ENCODE peak calls at places on chromosome 13, in five cellular contexts. D is GM12878, T is A549, B is K562, P is HepG2. F is an unnamed sample. For H3K4me1, the result is how much of the 10 kb centered on the place peaks cover.

GRCh38 chr13:55783841-55784240 is 1356.9 kb upstream of the PRR20A start:
- DNase-seq in D (no peak), T (no peak), B (no peak), P (no peak), F (no peak)

GRCh38 chr13:27022571-27023311 is 148.9 kb downstream of the USP12 start:
- DNase-seq in D (no peak), T (peak), B (no peak), P (peak), F (no peak)

GRCh38 chr13:52879950-52880650 is 31.7 kb upstream of the PCDH8 start:
- DNase-seq in D (no peak), T (no peak), B (no peak), P (no peak), F (no peak)

GRCh38 chr13:39051157-39051556 is 12.9 kb downstream of the NHLRC3 start:
- DNase-seq in D (no peak), T (no peak), B (no peak), P (peak), F (peak)

GRCh38 chr13:92354583-92354982 is 872.0 kb upstream of the GPC6 start:
- DNase-seq in D (no peak), T (no peak), B (no peak), P (no peak), F (no peak)

GRCh38 chr13:36559388-36559787 is 114.4 kb upstream of the SERTM1 start:
- DNase-seq in D (no peak), T (no peak), B (no peak), P (no peak), F (no peak)

GRCh38 chr13:106503730-106504129 is 31.7 kb downstream of the EFNB2 start:
- DNase-seq in D (no peak), T (no peak), B (no peak), P (no peak), F (peak)

GRCh38 chr13:101673360-101674105 is 221.1 kb downstream of the ITGBL1 start:
- DNase-seq in D (no peak), T (no peak), B (no peak), P (no peak), F (no peak)

GRCh38 chr13:68851026-68851425 is 1256.6 kb upstream of the ATXN8OS start:
- DNase-seq in D (no peak), T (no peak), B (no peak), P (no peak), F (no peak)

GRCh38 chr13:92187378-92187989 is 789.1 kb downstream of the GPC5 start:
- DNase-seq in D (no peak), T (peak), B (peak), P (peak), F (peak)

GRCh38 chr13:109606404-109607028 is 179.9 kb downstream of the IRS2 start:
- DNase-seq in D (no peak), T (no peak), B (no peak), P (no peak), F (no peak)

GRCh38 chr13:38803566-38803965 is 116.7 kb downstream of the FREM2 start:
- DNase-seq in D (no peak), T (no peak), B (no peak), P (no peak), F (no peak)

GRCh38 chr13:77207943-77208342 is 119.0 kb downstream of the MYCBP2 start:
- DNase-seq in D (no peak), T (no peak), B (no peak), P (no peak), F (peak)

GRCh38 chr13:51733656-51734334 is 70.2 kb downstream of the DHRS12 start:
- DNase-seq in D (no peak), T (no peak), B (no peak), P (no peak), F (no peak)

GRCh38 chr13:71017607-71018006 is 849.4 kb downstream of the DACH1 start:
- DNase-seq in D (no peak), T (no peak), B (no peak), P (no peak), F (no peak)

GRCh38 chr13:35729926-35730627 is 253.6 kb upstream of the MAB21L1 start:
- DNase-seq in D (peak), T (no peak), B (no peak), P (no peak), F (no peak)

GRCh38 chr13:65965496-65965895 is 1264.6 kb downstream of the PCDH9 start:
- DNase-seq in D (no peak), T (no peak), B (no peak), P (no peak), F (no peak)

GRCh38 chr13:66391322-66391721 is 838.8 kb downstream of the PCDH9 start:
- DNase-seq in D (no peak), T (no peak), B (no peak), P (no peak), F (no peak)

GRCh38 chr13:107866007-107866665 is 349.2 kb downstream of the LIG4 start:
- DNase-seq in D (no peak), T (no peak), B (peak), P (no peak), F (peak)

GRCh38 chr13:37476874-37477273 is 121.7 kb downstream of the POSTN start:
- DNase-seq in D (no peak), T (no peak), B (no peak), P (no peak), F (no peak)

GRCh38 chr13:107590556-107590955 is 624.8 kb downstream of the LIG4 start:
- DNase-seq in D (no peak), T (no peak), B (no peak), P (no peak), F (no peak)

GRCh38 chr13:113554333-113554700 is 30.2 kb upstream of the TFDP1 start:
- DNase-seq in D (no peak), T (no peak), B (no peak), P (no peak), F (no peak)

GRCh38 chr13:46551410-46552301 is 1.3 kb upstream of the LRCH1 start:
- DNase-seq in D (no peak), T (peak), B (peak), P (peak), F (peak)

GRCh38 chr13:36914648-36915047 is 5.4 kb downstream of the SMAD9 start:
- DNase-seq in D (no peak), T (no peak), B (no peak), P (no peak), F (no peak)

GRCh38 chr13:37187611-37188010 is 82.1 kb upstream of the CSNK1A1L start:
- DNase-seq in D (no peak), T (no peak), B (no peak), P (no peak), F (no peak)

GRCh38 chr13:90680826-90681225 is 666.7 kb upstream of the MIR17HG start:
- DNase-seq in D (no peak), T (no peak), B (no peak), P (no peak), F (no peak)

GRCh38 chr13:26007774-26008173 is 44.0 kb downstream of the SHISA2 start:
- DNase-seq in D (no peak), T (no peak), B (no peak), P (no peak), F (peak)

GRCh38 chr13:42048323-42048624 is 174 bp upstream of the DGKH start:
- DNase-seq in D (no peak), T (no peak), B (no peak), P (no peak), F (no peak)

GRCh38 chr13:101711307-101712025 is 259.0 kb downstream of the ITGBL1 start:
- DNase-seq in D (no peak), T (no peak), B (no peak), P (no peak), F (no peak)

GRCh38 chr13:113143466-113144254 is 14.8 kb upstream of the PROZ start:
- DNase-seq in D (no peak), T (no peak), B (no peak), P (no peak), F (no peak)

GRCh38 chr13:51770160-51770559 is 33.8 kb downstream of the DHRS12 start:
- DNase-seq in D (no peak), T (no peak), B (no peak), P (peak), F (no peak)

GRCh38 chr13:110387451-110388140 is 80.5 kb downstream of the COL4A2 start:
- DNase-seq in D (no peak), T (no peak), B (no peak), P (no peak), F (no peak)

GRCh38 chr13:35554972-35555623 is 78.6 kb upstream of the MAB21L1 start:
- DNase-seq in D (no peak), T (no peak), B (no peak), P (no peak), F (peak)

GRCh38 chr13:31786011-31786410 is 46.7 kb downstream of the RXFP2 start:
- DNase-seq in D (no peak), T (no peak), B (no peak), P (no peak), F (no peak)

GRCh38 chr13:32323912-32324311 is 8.6 kb downstream of the BRCA2 start:
- DNase-seq in D (no peak), T (no peak), B (no peak), P (no peak), F (peak)

GRCh38 chr13:113069861-113070805 is 35.5 kb upstream of the F7 start:
- DNase-seq in D (no peak), T (no peak), B (no peak), P (no peak), F (no peak)

DNA sequence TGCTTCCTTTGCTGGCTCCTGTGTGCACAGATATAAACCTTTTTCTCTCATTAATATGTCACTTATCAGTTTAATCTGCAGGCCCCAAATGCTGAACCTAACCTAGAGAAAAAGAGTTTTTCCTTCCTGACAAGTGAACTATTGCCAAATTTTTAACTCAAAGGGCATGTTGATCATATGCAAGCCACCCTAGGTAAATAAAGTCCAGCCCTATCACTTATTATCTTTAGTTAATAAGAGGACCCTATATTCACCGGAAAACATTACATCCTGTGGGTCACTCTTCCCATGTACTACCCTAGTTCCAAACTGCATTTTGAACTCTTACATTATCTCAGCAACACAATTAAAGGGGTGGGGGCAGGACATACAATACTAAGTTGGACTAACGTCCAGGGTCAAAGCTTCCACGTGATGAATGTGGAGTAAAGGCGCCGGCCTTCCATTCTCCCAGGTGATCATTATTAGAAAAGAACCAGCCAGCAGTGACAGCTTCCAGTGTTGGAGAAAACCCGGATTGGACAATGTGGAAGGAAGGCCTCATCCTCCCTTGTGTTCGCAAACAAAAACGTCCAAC is 86.6 kb downstream of the STK24 start:
- DNase-seq in D (no peak), T (no peak), B (no peak), P (peak), F (peak)
- H3K4me1 ChIP-seq in D (under half), T (half or more), B (under half), P (half or more), F (under half)

GRCh38 chr13:44011036-44011435 is 131.3 kb downstream of the LACC1 start:
- DNase-seq in D (no peak), T (no peak), B (no peak), P (no peak), F (no peak)

GRCh38 chr13:44014501-44014900 is 134.8 kb downstream of the LACC1 start:
- DNase-seq in D (no peak), T (no peak), B (no peak), P (no peak), F (peak)

GRCh38 chr13:44013666-44014291 is 134.1 kb downstream of the LACC1 start:
- DNase-seq in D (no peak), T (no peak), B (no peak), P (no peak), F (peak)

GRCh38 chr13:44015133-44015532 is 135.4 kb downstream of the LACC1 start:
- DNase-seq in D (no peak), T (no peak), B (no peak), P (no peak), F (no peak)

DNA sequence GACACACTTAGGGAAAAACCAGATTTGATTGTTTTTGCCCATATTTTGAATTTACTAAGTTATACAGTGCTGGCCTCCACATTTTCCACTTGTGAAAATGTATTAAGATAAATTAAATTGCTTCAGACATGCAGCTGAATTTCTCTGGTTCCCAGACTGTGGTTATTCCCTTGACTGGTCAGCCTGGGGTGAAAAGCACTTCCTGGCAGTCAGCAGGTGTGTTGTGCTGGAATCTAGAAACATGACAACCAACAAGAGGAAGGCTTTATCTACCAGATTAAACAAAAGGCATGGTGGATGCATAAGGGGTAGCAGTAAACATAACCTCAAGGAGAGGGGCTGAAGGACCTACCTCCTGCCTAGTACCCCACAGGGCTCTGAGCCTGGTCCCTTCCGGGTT is 133.2 kb downstream of the LACC1 start:
- DNase-seq in D (no peak), T (no peak), B (no peak), P (no peak), F (peak)
- TF ChIP-seq MYC in D (no peak), T (no peak), B (no peak), P (no peak), F (no peak)

GRCh38 chr13:99383946-99384345 is 76.7 kb upstream of the GPR183 start:
- DNase-seq in D (no peak), T (no peak), B (no peak), P (no peak), F (no peak)
- H3K4me1 ChIP-seq in D (half or more), T (under half), B (under half), P (under half), F (under half)

DNA sequence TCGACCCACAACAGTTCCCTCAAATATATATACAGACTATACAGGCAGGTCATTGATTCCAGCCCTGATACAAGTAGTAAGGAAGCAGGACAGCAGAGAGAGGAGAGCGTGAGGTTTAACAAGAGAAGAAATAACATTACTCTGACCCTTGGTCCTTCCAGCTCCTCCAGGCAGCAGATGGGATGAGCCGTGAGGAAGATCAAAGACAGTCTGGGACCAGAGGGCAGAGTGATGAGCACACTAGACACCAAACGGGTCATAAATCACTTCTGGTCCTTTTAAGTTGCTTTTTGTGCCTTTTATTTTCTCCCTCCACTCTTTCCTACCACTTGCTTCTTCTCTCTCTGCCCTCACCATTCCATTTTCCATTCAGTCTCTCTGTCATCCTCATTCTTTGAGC is 16.9 kb upstream of the MICU2 start:
- DNase-seq in D (no peak), T (no peak), B (no peak), P (no peak), F (no peak)
- TF ChIP-seq MYC in D (no peak), T (no peak), B (no peak), P (no peak), F (no peak)

GRCh38 chr13:28743499-28744083 is 24.8 kb upstream of the SLC46A3 start:
- DNase-seq in D (no peak), T (no peak), B (no peak), P (no peak), F (no peak)

GRCh38 chr13:28743045-28743444 is 24.3 kb upstream of the SLC46A3 start:
- DNase-seq in D (no peak), T (no peak), B (no peak), P (no peak), F (no peak)

GRCh38 chr13:28744656-28745055 is 25.9 kb upstream of the SLC46A3 start:
- DNase-seq in D (no peak), T (no peak), B (no peak), P (no peak), F (no peak)

GRCh38 chr13:28746289-28746612 is 27.5 kb upstream of the SLC46A3 start:
- DNase-seq in D (no peak), T (no peak), B (no peak), P (no peak), F (no peak)

GRCh38 chr13:28744091-28744536 is 25.3 kb upstream of the SLC46A3 start:
- DNase-seq in D (no peak), T (no peak), B (no peak), P (no peak), F (peak)
- H3K4me1 ChIP-seq in D (under half), T (under half), B (under half), P (under half), F (under half)

GRCh38 chr13:40509876-40510275 is 156.6 kb downstream of the FOXO1 start:
- DNase-seq in D (no peak), T (no peak), B (no peak), P (no peak), F (no peak)
- TF ChIP-seq MYC in D (no peak), T (no peak), B (no peak), P (no peak), F (no peak)

GRCh38 chr13:30377312-30377685 is 45.0 kb upstream of the UBE2L5 start:
- DNase-seq in D (no peak), T (no peak), B (no peak), P (no peak), F (no peak)

GRCh38 chr13:30381049-30381448 is 41.2 kb upstream of the UBE2L5 start:
- DNase-seq in D (no peak), T (no peak), B (no peak), P (no peak), F (no peak)

GRCh38 chr13:30373727-30374126 is 48.6 kb upstream of the UBE2L5 start:
- DNase-seq in D (peak), T (no peak), B (no peak), P (no peak), F (no peak)

GRCh38 chr13:30375436-30375835 is 46.9 kb upstream of the UBE2L5 start:
- DNase-seq in D (no peak), T (no peak), B (no peak), P (no peak), F (no peak)

DNA sequence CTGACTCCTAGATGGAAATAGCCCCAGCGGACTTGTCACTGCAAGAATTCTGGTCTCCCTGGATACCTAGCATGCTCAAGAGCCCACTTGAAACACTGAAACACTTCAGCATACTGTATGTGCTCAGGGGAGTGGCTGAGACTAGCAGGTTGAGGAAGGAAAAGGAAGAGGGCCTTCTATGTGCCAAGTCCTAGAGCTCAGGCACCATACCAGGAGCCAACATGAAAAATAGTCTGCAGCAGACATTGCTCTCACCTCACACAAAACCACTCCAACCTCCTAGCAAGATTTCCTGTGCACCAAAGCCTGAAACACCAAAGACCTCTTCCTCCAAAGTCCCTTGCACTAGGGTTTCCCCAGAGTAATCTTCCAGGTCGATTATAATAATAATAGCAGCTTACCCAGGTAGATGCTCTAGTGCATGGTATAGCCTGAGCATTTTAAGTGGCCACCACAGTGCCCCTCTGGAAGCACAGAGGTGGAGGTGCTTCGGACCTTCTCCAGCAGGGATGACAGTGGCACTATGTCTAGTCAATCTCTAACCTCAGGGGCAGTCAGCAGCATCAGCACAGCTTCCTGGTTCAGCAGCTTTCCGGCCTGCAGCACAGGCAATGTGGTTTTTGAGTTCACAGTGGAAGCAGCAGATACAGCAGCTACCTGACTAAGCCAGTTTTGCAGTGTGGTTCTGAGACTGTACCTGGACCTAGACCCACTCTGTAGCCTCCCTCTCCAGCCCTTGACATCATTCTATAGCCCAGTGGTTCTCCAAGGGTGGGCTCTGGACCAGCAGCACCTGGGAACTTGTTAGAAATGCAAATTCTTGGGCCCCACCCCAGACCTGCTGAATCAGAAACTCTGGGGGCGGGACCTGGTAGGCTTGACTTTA is 45.6 kb upstream of the UBE2L5 start:
- DNase-seq in D (peak), T (no peak), B (no peak), P (no peak), F (no peak)
- H3K4me1 ChIP-seq in D (half or more), T (under half), B (under half), P (under half), F (under half)

GRCh38 chr13:34011552-34012085 is 193.7 kb downstream of the RFC3 start:
- DNase-seq in D (no peak), T (peak), B (no peak), P (peak), F (no peak)

GRCh38 chr13:34013061-34013460 is 195.1 kb downstream of the RFC3 start:
- DNase-seq in D (no peak), T (no peak), B (no peak), P (no peak), F (no peak)

GRCh38 chr13:34017231-34017630 is 199.3 kb downstream of the RFC3 start:
- DNase-seq in D (no peak), T (no peak), B (no peak), P (no peak), F (no peak)

DNA sequence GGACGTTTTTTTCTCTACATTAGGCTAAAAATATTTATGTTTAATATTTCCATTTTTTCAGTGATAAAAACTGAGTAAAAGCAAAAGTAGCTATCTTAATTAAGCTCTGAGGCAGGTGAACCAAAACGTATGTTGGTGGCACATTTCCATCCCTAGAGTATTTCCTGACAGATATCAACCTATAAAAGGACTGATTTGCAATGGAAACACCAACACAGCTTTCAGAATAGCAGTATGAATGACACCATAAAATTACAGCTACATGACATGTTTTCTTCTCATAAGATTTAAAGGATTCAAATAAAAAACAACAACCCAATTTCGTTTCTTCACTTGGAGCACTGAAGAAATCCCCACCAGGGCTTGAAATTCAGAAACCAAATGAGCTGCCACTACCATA is 194.4 kb downstream of the RFC3 start:
- DNase-seq in D (no peak), T (no peak), B (no peak), P (no peak), F (no peak)
- TF ChIP-seq MYC in D (no peak), T (no peak), B (no peak), P (no peak), F (no peak)